ENCODE peak calls at places on chromosomes 6 and 20, in four cellular contexts. X, W, M and V are unnamed samples.

GRCh38 chr6:72386324-72386723 is 235.5 kb upstream of the KCNQ5 start:
- DNase-seq in M (peak; percentile 27), X (no peak), W (no peak), V (peak; percentile 45)

GRCh38 chr6:42406296-42407280 is 45.1 kb downstream of the TRERF1 start:
- DNase-seq in M (no peak), X (no peak), W (no peak), V (no peak)

GRCh38 chr6:16713597-16713996 is 47.7 kb downstream of the ATXN1 start:
- DNase-seq in X (no peak), W (no peak), M (no peak), V (no peak)

GRCh38 chr6:159988983-159989454 is 20.1 kb downstream of the IGF2R start:
- DNase-seq in X (no peak), W (no peak), M (peak; percentile 61), V (peak; percentile 65)

GRCh38 chr20:62931464-62931863 is 5.2 kb upstream of the DIDO1 start:
- DNase-seq in M (no peak), W (no peak), X (no peak), V (no peak)

GRCh38 chr6:90894285-90895144 is 307.6 kb upstream of the MAP3K7 start:
- DNase-seq in X (no peak), M (no peak), W (no peak), V (no peak)

GRCh38 chr6:89433637-89434499 is 916 bp downstream of the ANKRD6 start:
- DNase-seq in X (no peak), W (no peak), M (peak; percentile 66), V (no peak)

GRCh38 chr6:157510329-157511188 is 129.6 kb downstream of the ZDHHC14 start:
- DNase-seq in W (no peak), M (peak; percentile 79), X (no peak), V (peak; percentile 65)

GRCh38 chr6:31400467-31401289 is 2.7 kb upstream of the MICA start:
- DNase-seq in X (peak; percentile 48), W (peak; percentile 20), M (peak; percentile 87), V (peak; percentile 89)